ENCODE peak calls at places on chromosomes 3 and 15, in four cellular contexts. W is A549; O is stimulated activated CD4-positive, alpha-beta T cell treated with anti-CD3 and anti-CD28 coated beads, Interleukin-2, amount 100 ng/mL, for 48 hours; T is gastrocnemius medialis. E is an unnamed sample.

GRCh38 chr3:23217872-23218554 is 14.9 kb downstream of the UBE2E2 start:
- DNase-seq in O (no peak), W (no peak), T (no peak), E (no peak)

GRCh38 chr3:162738778-162739177 is 1242.2 kb downstream of the OTOL1 start:
- DNase-seq in W (no peak), T (no peak), O (no peak), E (no peak)

GRCh38 chr15:60799885-60800728 is 321.2 kb upstream of the ICE2 start:
- DNase-seq in O (no peak), W (no peak), T (no peak), E (no peak)

GRCh38 chr3:100769693-100770092 is 60.4 kb downstream of the TFG start:
- DNase-seq in O (no peak), W (no peak), T (no peak), E (no peak)

GRCh38 chr3:171939578-171939977 is 96.4 kb downstream of the TMEM212 start:
- DNase-seq in O (no peak), W (no peak), T (no peak), E (no peak)

GRCh38 chr3:152026033-152026556 is 152.7 kb downstream of the SUCNR1 start:
- DNase-seq in O (no peak), W (peak; percentile 87), T (no peak), E (peak; percentile 69)

GRCh38 chr3:31713820-31714511 is 181.2 kb downstream of the STT3B start:
- DNase-seq in T (no peak), W (no peak), O (no peak), E (no peak)

GRCh38 chr3:108088697-108089096 is 2.1 kb downstream of the CD47 start:
- DNase-seq in T (no peak), W (no peak), O (no peak), E (no peak)

GRCh38 chr15:31172606-31173005 is 71.1 kb upstream of the TRPM1 start:
- DNase-seq in T (no peak), O (no peak), W (no peak), E (no peak)

GRCh38 chr15:68599560-68600071 is 20.8 kb downstream of the CORO2B start:
- DNase-seq in O (no peak), T (no peak), W (no peak), E (no peak)

GRCh38 chr15:90161946-90162345 is 39.2 kb upstream of the SEMA4B start:
- DNase-seq in T (no peak), O (no peak), W (peak; percentile 35), E (peak; percentile 24)

GRCh38 chr3:135229018-135229495 is 434.0 kb downstream of the EPHB1 start:
- DNase-seq in W (no peak), T (peak; percentile 83), O (no peak), E (no peak)

GRCh38 chr3:142046320-142047020 is 102.9 kb downstream of the TFDP2 start:
- DNase-seq in W (no peak), O (no peak), T (no peak), E (no peak)

GRCh38 chr15:68637755-68638405 is 59.1 kb downstream of the CORO2B start:
- DNase-seq in W (no peak), O (no peak), T (peak; percentile 47), E (no peak)

GRCh38 chr3:7630351-7630911 is 769.5 kb downstream of the GRM7 start:
- DNase-seq in W (no peak), O (no peak), T (no peak), E (no peak)

GRCh38 chr3:38114875-38115644 is 21.9 kb downstream of the ACAA1 start:
- DNase-seq in T (no peak), O (no peak), W (no peak), E (no peak)

GRCh38 chr3:24365168-24365567 is 129.5 kb downstream of the THRB start:
- DNase-seq in O (no peak), W (peak; percentile 84), T (peak; percentile 46), E (peak; percentile 58)

GRCh38 chr3:78003090-78003489 is 963.2 kb downstream of the ROBO2 start:
- DNase-seq in O (no peak), T (no peak), W (no peak), E (no peak)

GRCh38 chr3:48180021-48180420 is 8.2 kb downstream of the CDC25A start:
- DNase-seq in T (no peak), W (no peak), O (no peak), E (no peak)

E was measured in SW 1271.